ENCODE peak calls at places on chromosomes 6 and 20, in eight cellular contexts. P is A549; F is naive thymus-derived CD4-positive, alpha-beta T cell; A is WERI-Rb-1; V is fibroblast of lung; U is esophagus squamous epithelium; J is body of pancreas; M is CD8-positive, alpha-beta T cell. C is an unnamed sample.
A peak's percentile ranks its signal among the peaks of the same experiment; 100 is the strongest.

GRCh38 chr6:128598561-128598960 is 78.2 kb upstream of the PTPRK start:
- DNase-seq in V (no peak), P (no peak), F (no peak), J (no peak), A (no peak), M (no peak), U (no peak), C (no peak)

GRCh38 chr6:101114703-101115102 is 233.6 kb upstream of the ASCC3 start:
- DNase-seq in P (peak; percentile 20), U (no peak), J (peak; percentile 7), V (peak; percentile 27), A (peak; percentile 52), F (no peak), M (no peak), C (no peak)

GRCh38 chr20:37501940-37502339 is 19.1 kb upstream of the NNAT start:
- DNase-seq in V (no peak), F (no peak), A (peak; percentile 75), P (peak; percentile 29), M (no peak), J (no peak), U (no peak), C (no peak)

GRCh38 chr6:119283979-119284545 is 65.5 kb downstream of the MAN1A1 start:
- DNase-seq in J (no peak), V (no peak), M (no peak), P (no peak), A (no peak), U (no peak), F (no peak), C (no peak)

GRCh38 chr6:2680264-2680908 is 70.3 kb downstream of the MYLK4 start:
- DNase-seq in U (no peak), J (no peak), P (no peak), A (no peak), V (no peak), F (no peak), M (no peak), C (no peak)

GRCh38 chr6:134299236-134299635 is 18.7 kb downstream of the SGK1 start:
- DNase-seq in F (no peak), U (no peak), M (no peak), P (peak; percentile 37), V (peak; percentile 84), J (peak; percentile 51), A (no peak), C (no peak)

GRCh38 chr20:58893355-58894151 is 41.0 kb downstream of the GNAS start:
- DNase-seq in F (no peak), A (no peak), P (no peak), U (no peak), M (peak; percentile 50), V (peak; percentile 52), J (no peak), C (peak; percentile 27)

GRCh38 chr6:71079707-71080106 is 122.8 kb upstream of the B3GAT2 start:
- DNase-seq in J (no peak), P (no peak), U (no peak), M (no peak), V (peak; percentile 62), A (no peak), F (no peak), C (no peak)

GRCh38 chr6:160428069-160428430 is 79.9 kb downstream of the SLC22A3 start:
- DNase-seq in M (no peak), F (no peak), V (peak; percentile 26), J (peak; percentile 88), P (no peak), A (no peak), U (no peak), C (peak; percentile 24)

GRCh38 chr20:46129955-46130481 is 11.9 kb downstream of the CD40 start:
- DNase-seq in M (no peak), U (no peak), A (peak; percentile 89), F (no peak), J (no peak), P (no peak), V (no peak), C (peak; percentile 3)

GRCh38 chr6:120031837-120032236 is 682.3 kb upstream of the MAN1A1 start:
- DNase-seq in U (no peak), J (no peak), M (no peak), P (no peak), V (no peak), A (no peak), F (no peak), C (no peak)

GRCh38 chr20:23451956-23452487 is 654 bp downstream of the CST11 start:
- DNase-seq in M (no peak), J (no peak), U (no peak), F (no peak), V (no peak), A (no peak), P (no peak), C (no peak)

GRCh38 chr6:44263357-44264100 is 1.8 kb downstream of the NFKBIE start:
- DNase-seq in J (peak; percentile 47), V (peak; percentile 7), M (peak; percentile 41), U (no peak), P (peak; percentile 24), F (no peak), A (no peak), C (no peak)

GRCh38 chr6:348860-349396 is 42.6 kb upstream of the IRF4 start:
- DNase-seq in F (no peak), M (no peak), A (no peak), P (no peak), V (no peak), U (no peak), J (no peak), C (no peak)

DNA sequence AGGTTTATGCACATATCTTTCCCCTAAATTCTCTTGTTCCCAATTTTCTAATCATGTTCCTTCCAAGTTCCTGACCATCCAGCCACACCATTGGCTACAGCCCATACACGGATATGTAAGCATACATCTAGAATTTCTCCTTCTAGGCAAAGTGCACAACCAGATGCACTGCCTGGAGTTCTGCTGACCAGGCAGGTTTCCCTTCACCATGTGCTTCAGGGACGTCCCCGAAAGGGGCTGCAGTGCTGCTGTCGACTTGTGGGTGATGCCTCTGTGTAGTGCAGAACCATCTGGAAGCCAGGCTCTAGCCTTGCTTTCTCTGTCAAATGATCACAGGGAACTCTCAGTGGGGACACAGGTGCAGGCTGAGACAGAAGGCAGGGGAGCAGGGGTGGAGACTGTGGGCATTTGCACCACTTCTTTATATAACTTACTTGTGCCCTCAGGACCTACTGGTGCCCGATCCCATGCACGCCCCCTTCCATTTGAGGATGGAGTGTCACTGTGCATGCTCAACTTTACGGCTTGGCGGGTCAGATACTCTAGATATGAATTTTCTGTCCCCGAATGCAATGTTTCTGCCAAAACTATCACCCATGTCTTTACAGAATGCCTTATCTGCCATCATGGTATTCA is 37.5 kb upstream of the SMOC2 start:
- DNase-seq in M (no peak), P (no peak), V (no peak), A (no peak), J (no peak), U (no peak), F (no peak), C (no peak)
- H3K9me3 ChIP-seq in M (no peaks in the 10 kb centered on the region), P (no peaks in the 10 kb centered on the region), V (no peaks in the 10 kb centered on the region), A (no peaks in the 10 kb centered on the region), J (no peaks in the 10 kb centered on the region), U (no peaks in the 10 kb centered on the region), F (no peaks in the 10 kb centered on the region), C (no peaks in the 10 kb centered on the region)

GRCh38 chr20:44171775-44172571 is 15.0 kb downstream of the JPH2 start:
- DNase-seq in P (no peak), M (no peak), V (no peak), U (no peak), A (no peak), F (no peak), J (no peak), C (no peak)

GRCh38 chr20:44172572-44172950 is 14.4 kb downstream of the JPH2 start:
- DNase-seq in A (no peak), M (no peak), J (no peak), V (no peak), F (no peak), P (no peak), U (no peak), C (no peak)

GRCh38 chr20:44173116-44173515 is 13.9 kb downstream of the JPH2 start:
- DNase-seq in V (no peak), P (no peak), A (no peak), M (no peak), J (no peak), U (no peak), F (no peak), C (no peak)

GRCh38 chr20:44173846-44174245 is 13.1 kb downstream of the JPH2 start:
- DNase-seq in A (no peak), U (no peak), V (no peak), P (no peak), J (no peak), F (no peak), M (no peak), C (no peak)

DNA sequence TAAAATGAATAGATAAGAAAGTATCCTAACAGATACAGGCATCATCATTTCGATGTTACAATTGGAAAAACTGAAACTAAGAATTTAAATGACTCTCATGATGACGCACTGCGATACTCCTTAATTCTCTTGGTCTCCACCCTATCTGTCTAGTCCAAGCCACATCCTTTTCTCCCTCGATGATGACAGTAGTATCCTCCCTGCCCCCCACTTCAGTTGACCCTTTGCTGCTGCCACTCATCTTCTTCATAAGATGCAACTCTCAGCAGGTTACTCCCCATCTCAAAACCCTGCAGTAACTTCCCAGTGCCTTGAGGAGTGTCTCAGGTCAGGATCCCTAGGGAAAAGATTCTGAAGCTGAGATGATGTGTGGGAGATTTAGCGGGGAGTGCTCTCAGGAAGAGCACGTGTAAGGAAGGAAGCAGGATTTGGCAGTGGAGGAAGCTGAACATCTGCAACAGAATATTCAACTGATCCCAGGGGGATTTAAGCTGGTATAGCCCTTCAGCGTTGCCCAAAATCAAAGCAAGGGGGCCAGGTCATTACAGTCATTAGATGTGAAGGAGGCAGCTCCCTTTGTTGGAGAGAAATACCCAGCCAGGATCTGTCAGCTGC is 16.1 kb downstream of the JPH2 start:
- DNase-seq in F (no peak), A (no peak), U (no peak), P (no peak), J (no peak), M (no peak), V (no peak), C (no peak)
- H3K9me3 ChIP-seq in F (no peaks in the 10 kb centered on the region), A (no peaks in the 10 kb centered on the region), U (no peaks in the 10 kb centered on the region), P (no peaks in the 10 kb centered on the region), J (no peaks in the 10 kb centered on the region), M (no peaks in the 10 kb centered on the region), V (no peaks in the 10 kb centered on the region), C (no peaks in the 10 kb centered on the region)

GRCh38 chr20:12113468-12114371 is 196.0 kb downstream of the BTBD3 start:
- DNase-seq in M (no peak), V (peak; percentile 79), U (no peak), F (no peak), A (no peak), P (no peak), J (peak; percentile 24), C (peak; percentile 4)
- H3K9me3 ChIP-seq in M (no peaks in the 10 kb centered on the region), V (no peaks in the 10 kb centered on the region), U (no peaks in the 10 kb centered on the region), F (no peaks in the 10 kb centered on the region), A (no peaks in the 10 kb centered on the region), P (no peaks in the 10 kb centered on the region), J (no peaks in the 10 kb centered on the region), C (no peaks in the 10 kb centered on the region)

DNA sequence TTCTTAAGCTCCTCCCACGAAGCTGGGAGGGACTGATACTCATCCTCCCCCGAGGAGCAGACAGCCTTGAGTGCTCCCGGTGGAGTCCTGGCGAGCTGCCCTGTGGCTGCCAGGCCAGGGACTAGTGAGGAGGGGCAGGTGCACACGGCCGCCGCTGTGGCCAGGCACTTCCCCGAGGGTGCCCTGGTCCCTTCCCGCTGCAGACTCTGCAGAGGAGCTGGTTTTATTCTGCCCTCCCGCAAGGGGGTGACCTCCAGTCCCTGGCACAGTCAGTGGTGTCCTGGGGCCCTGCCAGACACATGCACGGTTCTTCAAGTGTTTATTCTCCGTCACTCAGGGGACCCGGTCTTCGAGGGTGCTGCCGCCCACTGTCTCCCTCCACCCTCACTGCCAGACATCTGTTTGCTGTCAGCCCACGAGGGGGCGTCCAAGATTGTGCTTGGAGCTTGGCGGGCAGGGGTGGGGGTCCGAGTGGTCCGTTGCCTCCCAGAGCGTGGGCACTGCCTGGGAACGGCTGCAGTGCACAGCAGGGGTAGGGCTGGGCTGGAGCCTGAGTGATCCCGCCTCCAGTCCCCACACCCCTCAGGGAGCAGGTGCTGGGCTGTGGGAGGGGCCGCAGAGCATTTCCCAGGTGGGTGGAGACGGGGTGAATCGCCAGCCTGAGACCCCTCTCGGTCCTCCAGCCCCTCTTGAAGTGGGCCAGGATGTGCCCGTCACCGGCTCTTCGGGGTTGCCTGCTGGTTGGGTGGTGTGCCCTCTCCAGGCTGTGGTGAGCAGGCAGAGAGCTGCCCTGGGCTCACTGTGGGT is 3.1 kb upstream of the CABLES2 start:
- DNase-seq in V (peak; percentile 16), P (peak; percentile 51), A (peak; percentile 85), U (no peak), J (peak; percentile 89), F (peak; percentile 47), M (peak; percentile 34), C (no peak)
- H3K9me3 ChIP-seq in V (no peaks in the 10 kb centered on the region), P (no peaks in the 10 kb centered on the region), A (no peaks in the 10 kb centered on the region), U (no peaks in the 10 kb centered on the region), J (no peaks in the 10 kb centered on the region), F (no peaks in the 10 kb centered on the region), M (no peaks in the 10 kb centered on the region), C (no peaks in the 10 kb centered on the region)